ENCODE peak calls at places on chromosomes 16 and 17, in six cellular contexts. B, E, N, M, T and V are unnamed samples.

GRCh38 chr16:19384656-19385055 is 33.0 kb upstream of the TMC5 start:
- DNase-seq in B (no peak), E (no peak), T (no peak), M (no peak), N (no peak), V (no peak)

GRCh38 chr16:56145369-56145768 is 45.9 kb upstream of the GNAO1 start:
- DNase-seq in E (no peak), N (no peak), B (no peak), T (no peak), M (no peak), V (no peak)

GRCh38 chr17:65694601-65695000 is 133.2 kb upstream of the AXIN2 start:
- DNase-seq in T (no peak), B (no peak), M (no peak), N (no peak), E (no peak), V (no peak)

GRCh38 chr16:31078597-31079341 is 4.5 kb downstream of the ZNF646 start:
- DNase-seq in M (no peak), N (no peak), T (no peak), B (no peak), E (no peak), V (peak; percentile 16)

GRCh38 chr16:31118223-31119155 is 1.0 kb downstream of the KAT8 start:
- DNase-seq in N (no peak), E (no peak), T (no peak), B (no peak), M (no peak), V (no peak)

GRCh38 chr17:73972901-73973300 is 230.6 kb upstream of the RPL38 start:
- DNase-seq in T (no peak), N (no peak), E (no peak), B (no peak), M (no peak), V (no peak)

GRCh38 chr16:31868701-31869167 is 4.9 kb upstream of the ZNF267 start:
- DNase-seq in B (peak; percentile 85), T (peak; percentile 76), M (no peak), N (peak; percentile 65), E (peak; percentile 80), V (no peak)

GRCh38 chr17:76378548-76379274 is 5.7 kb upstream of the SPHK1 start:
- DNase-seq in T (no peak), N (peak; percentile 54), B (no peak), M (no peak), E (no peak), V (no peak)

GRCh38 chr17:59345476-59345875 is 14.0 kb downstream of the YPEL2 start:
- DNase-seq in B (no peak), N (no peak), E (no peak), T (no peak), M (no peak), V (no peak)

GRCh38 chr16:49838639-49839461 is 17.1 kb downstream of the ZNF423 start:
- DNase-seq in T (no peak), N (peak; percentile 43), E (no peak), B (no peak), M (no peak), V (no peak)

GRCh38 chr17:30449480-30449879 is 27.7 kb upstream of the GOSR1 start:
- DNase-seq in M (no peak), T (no peak), N (no peak), E (no peak), B (no peak), V (no peak)

GRCh38 chr16:19137201-19137601 is 23.4 kb downstream of the ITPRIPL2 start:
- DNase-seq in N (no peak), E (no peak), M (no peak), T (no peak), B (no peak), V (no peak)

GRCh38 chr16:2154533-2155090 is 970 bp upstream of the TRAF7 start:
- DNase-seq in B (no peak), T (no peak), E (no peak), N (no peak), M (no peak), V (no peak)

GRCh38 chr17:28701987-28702751 is 9.5 kb downstream of the PROCA1 start:
- DNase-seq in M (no peak), N (no peak), T (peak; percentile 73), E (no peak), B (no peak), V (no peak)

GRCh38 chr16:84436196-84436595 is 67.9 kb downstream of the ATP2C2 start:
- DNase-seq in M (no peak), B (no peak), E (no peak), N (no peak), T (no peak), V (no peak)

GRCh38 chr17:7029659-7030058 is 6.2 kb upstream of the SLC16A13 start:
- DNase-seq in E (no peak), T (no peak), M (no peak), B (no peak), N (no peak), V (no peak)

GRCh38 chr17:80281516-80281915 is 20.9 kb downstream of the RNF213 start:
- DNase-seq in E (no peak), B (no peak), T (no peak), N (peak; percentile 20), M (no peak), V (no peak)

GRCh38 chr16:12262454-12263180 is 286.1 kb downstream of the SNX29 start:
- DNase-seq in E (no peak), T (peak; percentile 77), N (no peak), B (no peak), M (no peak), V (no peak)

GRCh38 chr16:77432264-77432663 is 2.6 kb downstream of the ADAMTS18 start:
- DNase-seq in N (no peak), T (no peak), B (no peak), E (no peak), M (no peak), V (no peak)

GRCh38 chr17:47850692-47851573 is at the start of gene SP6:
- DNase-seq in E (peak; percentile 91), N (peak; percentile 89), B (peak; percentile 93), T (peak; percentile 77), M (no peak), V (no peak)
- TF ChIP-seq POLR2AphosphoS5 in E (peak; percentile 78), N (no peak), B (no peak), T (no peak), M (no peak), V (no peak)

DNA sequence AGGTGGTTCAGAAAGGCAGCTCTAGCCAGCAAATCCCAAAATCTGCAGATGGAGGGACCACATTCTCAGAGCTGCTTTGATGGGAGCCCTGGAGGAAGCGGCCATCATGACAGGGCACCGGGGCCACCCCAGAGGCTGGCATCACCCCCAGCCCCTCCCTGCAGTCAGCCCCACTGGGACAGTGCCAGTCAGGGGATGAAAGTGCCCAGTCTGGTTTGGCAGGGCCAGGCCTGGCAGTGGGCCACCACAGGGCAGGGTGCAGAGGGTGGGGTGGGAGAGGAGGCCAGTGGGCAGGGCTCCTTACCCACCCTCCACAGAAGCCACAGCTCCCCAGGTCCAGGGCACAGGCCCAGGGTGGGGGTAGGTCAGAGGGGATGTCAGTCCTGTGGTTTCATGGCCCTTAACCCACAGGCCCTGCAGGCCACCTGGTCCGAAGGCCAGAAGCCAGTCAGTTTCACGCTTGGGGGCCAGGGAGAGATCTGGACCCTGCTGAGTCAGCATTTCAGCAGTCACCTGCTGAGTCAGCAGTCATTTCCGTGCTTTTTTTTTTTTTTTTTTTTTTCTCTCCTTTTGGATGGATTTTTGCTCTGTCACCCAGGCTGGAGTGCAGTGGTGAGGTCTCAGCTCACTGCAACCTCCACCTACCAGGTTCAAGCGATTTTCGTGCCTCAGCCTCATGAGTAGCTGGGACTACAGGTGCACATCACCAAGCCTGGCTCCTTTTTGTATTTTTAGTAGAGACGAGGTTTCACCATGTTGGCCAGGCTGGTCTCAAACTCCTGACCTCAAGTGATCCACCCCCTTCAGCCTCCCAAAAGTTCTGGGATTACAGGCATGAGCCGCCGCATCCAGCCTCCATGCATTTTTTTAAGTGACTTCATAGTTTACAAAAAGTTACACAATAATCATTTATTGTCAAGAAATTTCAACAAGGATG is 10.4 kb downstream of the SLC25A10 start:
- DNase-seq in T (no peak), E (peak; percentile 52), N (peak; percentile 64), M (no peak), B (peak; percentile 77), V (no peak)
- TF ChIP-seq TAF1 in T (peak; percentile 38), E (no peak), N (no peak), M (no peak), B (no peak), V (no peak)

DNA sequence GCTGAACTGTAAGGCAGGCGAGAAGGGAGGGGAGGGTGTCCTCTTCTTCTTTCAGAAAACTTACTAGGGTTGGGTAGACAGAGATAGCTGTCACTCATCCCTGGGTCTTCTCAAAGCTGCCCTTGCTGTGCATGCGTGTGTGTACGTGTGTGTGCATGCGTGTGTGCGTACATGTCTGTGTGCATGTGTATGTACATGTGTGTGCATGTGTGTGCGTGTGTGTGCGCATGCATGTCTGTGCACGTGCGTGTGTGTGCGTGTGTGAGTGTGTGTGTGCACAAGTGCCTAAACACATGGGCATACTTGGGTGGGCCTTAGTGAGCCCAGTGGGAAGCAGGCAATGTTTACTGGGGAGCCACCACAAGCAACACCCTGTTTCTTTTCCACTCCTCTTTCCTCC is 154.8 kb upstream of the TNRC6C start:
- DNase-seq in M (no peak), B (no peak), T (no peak), N (no peak), E (no peak), V (no peak)
- TF ChIP-seq POLR2AphosphoS5 in M (no peak), B (no peak), T (no peak), N (no peak), E (no peak), V (no peak)

GRCh38 chr17:61875285-61875684 is 12.0 kb upstream of the BRIP1 start:
- DNase-seq in M (no peak), N (no peak), E (no peak), T (no peak), B (no peak), V (no peak)
- TF ChIP-seq TAF1 in M (no peak), N (no peak), E (no peak), T (no peak), B (no peak), V (no peak)

GRCh38 chr17:66805567-66805966 is 29.4 kb upstream of the CACNG5 start:
- DNase-seq in T (no peak), M (no peak), N (no peak), E (no peak), B (no peak), V (no peak)

GRCh38 chr17:66795486-66795885 is 39.4 kb upstream of the CACNG5 start:
- DNase-seq in N (no peak), E (no peak), M (no peak), B (no peak), T (no peak), V (no peak)

GRCh38 chr17:66803474-66803951 is 31.4 kb upstream of the CACNG5 start:
- DNase-seq in M (no peak), E (peak; percentile 60), T (no peak), N (no peak), B (no peak), V (no peak)

DNA sequence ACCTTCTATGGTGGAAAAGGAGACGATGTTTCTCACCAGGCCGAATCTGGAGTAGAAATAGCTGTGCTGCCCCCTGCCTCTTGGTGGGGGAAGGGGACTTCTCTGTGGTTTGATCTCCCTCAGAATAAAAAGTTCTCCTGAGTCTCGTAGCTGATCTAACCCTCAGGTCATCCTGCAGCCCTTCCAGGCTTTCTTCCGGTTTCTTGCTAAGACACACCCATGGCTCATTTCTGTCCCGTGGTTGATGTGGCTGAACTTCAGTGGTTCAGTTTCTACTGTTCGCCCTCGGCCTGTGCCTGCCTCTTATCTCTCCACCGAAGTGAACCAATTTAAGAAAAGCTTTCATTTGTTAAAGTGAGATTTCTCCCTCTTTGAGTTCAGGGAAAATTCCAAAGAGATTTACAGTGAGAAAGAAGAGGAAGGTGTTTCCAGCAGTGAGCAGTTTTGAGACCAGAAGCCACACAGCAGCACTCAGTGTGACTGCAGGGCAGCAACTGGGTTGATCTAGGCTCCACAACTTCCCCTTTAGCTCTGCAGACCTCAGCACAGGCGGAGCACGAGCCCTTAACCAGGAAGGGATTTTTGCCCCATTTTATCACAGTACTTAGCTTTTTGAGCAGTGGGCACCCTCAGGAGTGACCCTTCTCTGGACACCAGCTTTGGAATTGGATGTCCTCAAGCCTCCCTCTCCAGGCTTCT is 34.9 kb upstream of the CACNG5 start:
- DNase-seq in T (no peak), N (no peak), M (no peak), B (no peak), E (no peak), V (no peak)
- TF ChIP-seq POLR2AphosphoS5 in T (no peak), N (no peak), M (no peak), B (no peak), E (no peak), V (no peak)